ENCODE peak calls at places on chromosome 13, in nine cellular contexts. A, L, F, M, P, I, T, C and O are unnamed samples.

GRCh38 chr13:27339299-27339698 is 68.7 kb downstream of the RASL11A start:
- DNase-seq in P (peak; percentile 48), T (no peak), C (peak; percentile 38), I (peak; percentile 47), L (peak; percentile 38), A (no peak), M (no peak), F (peak; percentile 41), O (peak; percentile 84)

GRCh38 chr13:80070024-80070703 is 270.8 kb downstream of the SPRY2 start:
- DNase-seq in F (no peak), L (no peak), P (no peak), A (no peak), I (no peak), T (no peak), C (peak; percentile 40), M (no peak), O (no peak)

GRCh38 chr13:36712785-36713184 is 39.0 kb downstream of the SERTM1 start:
- DNase-seq in T (no peak), A (no peak), I (no peak), F (no peak), P (peak; percentile 92), M (no peak), L (no peak), C (no peak), O (no peak)

GRCh38 chr13:26989261-26990007 is 182.2 kb downstream of the USP12 start:
- DNase-seq in C (no peak), T (no peak), P (no peak), L (no peak), F (no peak), A (no peak), I (no peak), M (peak; percentile 33), O (no peak)

GRCh38 chr13:64817721-64818120 is 2412.4 kb downstream of the PCDH9 start:
- DNase-seq in L (no peak), T (no peak), I (peak; percentile 8), A (no peak), F (no peak), C (no peak), M (no peak), P (peak; percentile 12), O (no peak)

GRCh38 chr13:99992912-99993311 is 11.3 kb downstream of the ZIC2 start:
- DNase-seq in A (no peak), M (no peak), I (no peak), L (no peak), F (no peak), P (no peak), T (no peak), C (no peak), O (no peak)

GRCh38 chr13:73898899-73899298 is 235.3 kb downstream of the KLF12 start:
- DNase-seq in M (no peak), A (no peak), I (no peak), L (no peak), T (no peak), F (no peak), C (no peak), P (no peak), O (no peak)

GRCh38 chr13:113022391-113023216 is 53.6 kb downstream of the MCF2L start:
- DNase-seq in A (no peak), I (peak; percentile 2), M (no peak), T (no peak), L (no peak), P (no peak), F (no peak), C (no peak), O (peak; percentile 47)

GRCh38 chr13:84574851-84575250 is 692.6 kb upstream of the SLITRK1 start:
- DNase-seq in P (peak; percentile 62), F (peak; percentile 6), M (no peak), I (peak; percentile 3), L (no peak), A (no peak), T (no peak), C (no peak), O (peak; percentile 37)

GRCh38 chr13:101875717-101876393 is 423.4 kb downstream of the ITGBL1 start:
- DNase-seq in M (no peak), C (no peak), T (no peak), A (no peak), F (peak; percentile 64), I (peak; percentile 73), P (peak; percentile 0), L (no peak), O (peak; percentile 96)

GRCh38 chr13:106617561-106617960 is 49.6 kb upstream of the ARGLU1 start:
- DNase-seq in T (no peak), M (no peak), P (peak; percentile 60), F (peak; percentile 57), C (no peak), I (no peak), A (no peak), L (no peak), O (no peak)

GRCh38 chr13:99436686-99437416 is 64.4 kb upstream of the TM9SF2 start:
- DNase-seq in M (peak; percentile 90), I (peak; percentile 83), L (peak; percentile 76), P (peak; percentile 83), A (peak; percentile 33), F (peak; percentile 66), T (peak; percentile 76), C (peak; percentile 85), O (peak; percentile 77)

GRCh38 chr13:97901716-97902115 is 51.8 kb upstream of the IPO5 start:
- DNase-seq in A (no peak), M (no peak), T (no peak), P (no peak), I (no peak), L (no peak), C (no peak), F (no peak), O (no peak)

GRCh38 chr13:99916366-99917103 is 55.0 kb downstream of the ZIC5 start:
- DNase-seq in F (peak; percentile 80), P (peak; percentile 79), T (no peak), M (no peak), C (peak; percentile 46), L (peak; percentile 76), I (peak; percentile 72), A (no peak), O (peak; percentile 87)

GRCh38 chr13:50691682-50692263 is 151.7 kb downstream of the DLEU7 start:
- DNase-seq in F (no peak), P (peak; percentile 20), M (no peak), L (no peak), C (no peak), T (no peak), I (peak; percentile 62), A (no peak), O (no peak)